ENCODE peak calls at places on chromosome 19, in five cellular contexts. One of them, this sample, is unnamed.

GRCh38 chr19:40594251-40594650 is 6.9 kb upstream of the LTBP4 start:
- DNase-seq in right cardiac atrium: no peak
- DNase-seq in spleen: no peak
- DNase-seq in H1: no peak
- DNase-seq in cardiac muscle cell: no peak
- DNase-seq in this sample: no peak

GRCh38 chr19:33410915-33411401 is 37.4 kb downstream of the CEBPG start:
- DNase-seq in spleen: no peak
- DNase-seq in cardiac muscle cell: no peak
- DNase-seq in H1: no peak
- DNase-seq in right cardiac atrium: peak; percentile 29
- DNase-seq in this sample: no peak

GRCh38 chr19:9796113-9796773 is 22.6 kb downstream of the FBXL12 start:
- DNase-seq in spleen: peak; percentile 91
- DNase-seq in H1: peak; percentile 68
- DNase-seq in cardiac muscle cell: peak; percentile 88
- DNase-seq in right cardiac atrium: peak; percentile 91
- DNase-seq in this sample: no peak

GRCh38 chr19:8478605-8479004 is 23.8 kb downstream of the PRAM1 start:
- DNase-seq in right cardiac atrium: no peak
- DNase-seq in spleen: no peak
- DNase-seq in cardiac muscle cell: no peak
- DNase-seq in H1: no peak
- DNase-seq in this sample: no peak

GRCh38 chr19:45771331-45771933 is 2.4 kb upstream of the SIX5 start:
- DNase-seq in spleen: no peak
- DNase-seq in right cardiac atrium: peak; percentile 77
- DNase-seq in cardiac muscle cell: no peak
- DNase-seq in H1: no peak
- DNase-seq in this sample: no peak

GRCh38 chr19:42255766-42256750 is 1.1 kb upstream of the ERF start:
- DNase-seq in H1: no peak
- DNase-seq in cardiac muscle cell: peak; percentile 61
- DNase-seq in spleen: peak; percentile 89
- DNase-seq in right cardiac atrium: peak; percentile 86
- DNase-seq in this sample: no peak

GRCh38 chr19:35224681-35225604 is 3.6 kb downstream of the FAM187B start:
- DNase-seq in right cardiac atrium: peak; percentile 45
- DNase-seq in cardiac muscle cell: no peak
- DNase-seq in spleen: peak; percentile 76
- DNase-seq in H1: no peak
- DNase-seq in this sample: no peak

GRCh38 chr19:11418518-11419506 is at the start of gene RGL3:
- DNase-seq in right cardiac atrium: peak; percentile 91
- DNase-seq in cardiac muscle cell: peak; percentile 68
- DNase-seq in H1: no peak
- DNase-seq in spleen: peak; percentile 82
- DNase-seq in this sample: peak; percentile 89

GRCh38 chr19:54431255-54431838 is 16.1 kb downstream of the TTYH1 start:
- DNase-seq in right cardiac atrium: peak; percentile 78
- DNase-seq in cardiac muscle cell: no peak
- DNase-seq in H1: no peak
- DNase-seq in spleen: no peak
- DNase-seq in this sample: no peak

GRCh38 chr19:10471909-10472308 is 31.2 kb downstream of the KEAP1 start:
- DNase-seq in H1: no peak
- DNase-seq in spleen: no peak
- DNase-seq in right cardiac atrium: no peak
- DNase-seq in cardiac muscle cell: peak; percentile 29
- DNase-seq in this sample: no peak

GRCh38 chr19:1650627-1651009 is 1.8 kb downstream of the TCF3 start:
- DNase-seq in H1: no peak
- DNase-seq in spleen: peak; percentile 73
- DNase-seq in cardiac muscle cell: peak; percentile 24
- DNase-seq in right cardiac atrium: no peak
- DNase-seq in this sample: no peak

GRCh38 chr19:54435551-54436016 is 13.4 kb upstream of the LENG8 start:
- DNase-seq in H1: no peak
- DNase-seq in spleen: no peak
- DNase-seq in right cardiac atrium: peak; percentile 57
- DNase-seq in cardiac muscle cell: no peak
- DNase-seq in this sample: no peak

GRCh38 chr19:13478576-13478975 is 27.7 kb downstream of the CACNA1A start:
- DNase-seq in H1: no peak
- DNase-seq in cardiac muscle cell: no peak
- DNase-seq in right cardiac atrium: no peak
- DNase-seq in spleen: no peak
- DNase-seq in this sample: no peak

GRCh38 chr19:1269065-1269477 is at the start of gene CIRBP:
- DNase-seq in right cardiac atrium: peak; percentile 100
- DNase-seq in cardiac muscle cell: peak; percentile 100
- DNase-seq in H1: peak; percentile 94
- DNase-seq in spleen: peak; percentile 100
- DNase-seq in this sample: no peak

GRCh38 chr19:40433391-40434216 is 7.8 kb upstream of the SERTAD1 start:
- DNase-seq in H1: no peak
- DNase-seq in spleen: peak; percentile 96
- DNase-seq in cardiac muscle cell: peak; percentile 93
- DNase-seq in right cardiac atrium: peak; percentile 95
- DNase-seq in this sample: no peak

GRCh38 chr19:11338569-11339253 is 746 bp downstream of the RAB3D start:
- DNase-seq in right cardiac atrium: peak; percentile 65
- DNase-seq in cardiac muscle cell: no peak
- DNase-seq in spleen: no peak
- DNase-seq in H1: no peak
- DNase-seq in this sample: no peak

GRCh38 chr19:45508931-45509691 is 1.8 kb downstream of the VASP start:
- DNase-seq in right cardiac atrium: peak; percentile 91
- DNase-seq in spleen: peak; percentile 95
- DNase-seq in H1: no peak
- DNase-seq in cardiac muscle cell: peak; percentile 76
- DNase-seq in this sample: no peak

DNA sequence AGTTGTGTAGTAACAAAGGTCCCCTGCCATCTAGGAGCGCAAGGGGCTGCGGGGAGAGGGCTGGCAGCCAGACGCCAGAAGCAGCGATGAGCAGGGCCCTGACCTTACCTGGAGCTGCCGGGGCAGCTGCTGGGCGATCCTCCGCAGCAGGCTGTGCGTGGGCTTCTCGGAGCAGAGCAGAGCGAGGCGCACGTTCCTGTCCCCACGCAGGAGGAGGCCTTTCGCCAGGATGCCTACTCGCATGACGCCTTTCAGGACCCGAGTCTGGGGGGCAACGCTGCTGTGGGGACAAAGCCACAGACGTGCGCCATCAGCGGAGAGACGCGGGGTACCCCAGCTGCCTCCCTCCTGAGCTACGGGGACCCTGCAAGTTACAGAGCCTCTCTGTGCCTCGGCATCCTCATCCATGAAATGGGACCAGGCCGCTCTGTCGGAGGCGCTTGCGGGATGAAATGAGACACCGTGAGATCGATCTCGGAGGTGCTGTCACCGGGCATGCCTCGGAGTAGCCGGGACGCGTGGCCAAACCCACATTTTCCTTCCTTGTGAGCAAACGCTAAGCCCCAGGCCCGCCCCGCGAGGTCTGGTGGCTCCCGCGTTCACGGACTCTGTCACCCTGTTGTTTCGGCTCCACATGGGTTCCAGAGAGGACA is 30.5 kb upstream of the MATK start:
- DNase-seq in cardiac muscle cell: no peak
- DNase-seq in right cardiac atrium: no peak
- DNase-seq in H1: no peak
- DNase-seq in spleen: no peak
- DNase-seq in this sample: no peak
- H3K4me1 ChIP-seq in cardiac muscle cell: peaks cover 4% of the 10 kb centered on the region
- H3K4me1 ChIP-seq in right cardiac atrium: peaks cover 4% of the 10 kb centered on the region
- H3K4me1 ChIP-seq in H1: no peaks in the 10 kb centered on the region
- H3K4me1 ChIP-seq in spleen: peaks cover 67% of the 10 kb centered on the region
- H3K4me1 ChIP-seq in this sample: no peaks in the 10 kb centered on the region

GRCh38 chr19:56831279-56831678 is 9.2 kb downstream of the PEG3 start:
- DNase-seq in H1: no peak
- DNase-seq in right cardiac atrium: no peak
- DNase-seq in spleen: no peak
- DNase-seq in cardiac muscle cell: no peak
- DNase-seq in this sample: no peak

GRCh38 chr19:56834564-56835375 is 5.8 kb downstream of the PEG3 start:
- DNase-seq in H1: no peak
- DNase-seq in right cardiac atrium: no peak
- DNase-seq in cardiac muscle cell: no peak
- DNase-seq in spleen: no peak
- DNase-seq in this sample: no peak

GRCh38 chr19:56829586-56829985 is 10.9 kb downstream of the PEG3 start:
- DNase-seq in right cardiac atrium: no peak
- DNase-seq in cardiac muscle cell: no peak
- DNase-seq in H1: no peak
- DNase-seq in spleen: no peak
- DNase-seq in this sample: no peak

GRCh38 chr19:56836059-56836458 is 4.5 kb downstream of the PEG3 start:
- DNase-seq in right cardiac atrium: no peak
- DNase-seq in cardiac muscle cell: no peak
- DNase-seq in H1: no peak
- DNase-seq in spleen: no peak
- DNase-seq in this sample: no peak

DNA sequence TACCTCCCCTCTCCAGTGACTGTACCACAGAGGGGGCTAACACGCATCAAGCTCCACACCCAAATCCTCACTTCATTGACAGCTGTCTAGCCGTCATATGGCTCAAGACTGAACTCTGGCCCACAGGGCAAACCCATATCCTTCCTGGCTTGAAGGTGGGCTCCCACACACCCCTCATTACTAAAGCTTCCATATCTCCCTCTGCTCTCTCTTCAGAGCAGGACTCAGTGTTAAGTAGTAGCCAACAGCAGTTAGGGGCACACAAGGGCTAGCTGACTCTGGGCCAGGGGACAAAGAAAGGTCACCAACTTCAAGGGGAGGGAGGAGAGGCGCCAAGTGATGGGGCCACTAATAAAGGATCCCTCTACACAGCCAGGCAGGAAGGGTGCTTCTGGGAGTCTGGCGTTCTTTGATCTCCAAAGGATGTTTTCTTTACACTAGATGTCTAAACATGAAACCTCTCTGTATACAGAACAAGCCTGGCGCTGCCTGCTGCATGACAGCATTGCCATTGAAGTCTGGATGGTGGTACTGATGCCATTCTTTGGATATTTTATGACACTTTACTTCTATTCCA is 8.1 kb downstream of the PEG3 start:
- DNase-seq in spleen: no peak
- DNase-seq in cardiac muscle cell: no peak
- DNase-seq in H1: no peak
- DNase-seq in right cardiac atrium: no peak
- DNase-seq in this sample: no peak
- H3K9me3 ChIP-seq in spleen: peaks cover 16% of the 10 kb centered on the region
- H3K9me3 ChIP-seq in cardiac muscle cell: no peaks in the 10 kb centered on the region
- H3K9me3 ChIP-seq in H1: peaks cover 74% of the 10 kb centered on the region
- H3K9me3 ChIP-seq in right cardiac atrium: no peaks in the 10 kb centered on the region
- H3K9me3 ChIP-seq in this sample: peaks cover 18% of the 10 kb centered on the region

GRCh38 chr19:38690832-38691231 is 43.4 kb downstream of the ACTN4 start:
- DNase-seq in right cardiac atrium: no peak
- DNase-seq in cardiac muscle cell: no peak
- DNase-seq in spleen: no peak
- DNase-seq in H1: no peak
- DNase-seq in this sample: no peak
- H3K4me1 ChIP-seq in right cardiac atrium: peaks cover 42% of the 10 kb centered on the region
- H3K4me1 ChIP-seq in cardiac muscle cell: peaks cover 26% of the 10 kb centered on the region
- H3K4me1 ChIP-seq in spleen: peaks cover 100% of the 10 kb centered on the region
- H3K4me1 ChIP-seq in H1: peaks cover 10% of the 10 kb centered on the region
- H3K4me1 ChIP-seq in this sample: peaks cover 6% of the 10 kb centered on the region

GRCh38 chr19:53147645-53148044 is 11.2 kb downstream of the ZNF347 start:
- DNase-seq in spleen: no peak
- DNase-seq in H1: no peak
- DNase-seq in right cardiac atrium: no peak
- DNase-seq in cardiac muscle cell: no peak
- DNase-seq in this sample: no peak
- H3K9me3 ChIP-seq in spleen: peaks cover 95% of the 10 kb centered on the region
- H3K9me3 ChIP-seq in H1: peaks cover 15% of the 10 kb centered on the region
- H3K9me3 ChIP-seq in right cardiac atrium: peaks cover 4% of the 10 kb centered on the region
- H3K9me3 ChIP-seq in cardiac muscle cell: no peaks in the 10 kb centered on the region
- H3K9me3 ChIP-seq in this sample: no peaks in the 10 kb centered on the region

DNA sequence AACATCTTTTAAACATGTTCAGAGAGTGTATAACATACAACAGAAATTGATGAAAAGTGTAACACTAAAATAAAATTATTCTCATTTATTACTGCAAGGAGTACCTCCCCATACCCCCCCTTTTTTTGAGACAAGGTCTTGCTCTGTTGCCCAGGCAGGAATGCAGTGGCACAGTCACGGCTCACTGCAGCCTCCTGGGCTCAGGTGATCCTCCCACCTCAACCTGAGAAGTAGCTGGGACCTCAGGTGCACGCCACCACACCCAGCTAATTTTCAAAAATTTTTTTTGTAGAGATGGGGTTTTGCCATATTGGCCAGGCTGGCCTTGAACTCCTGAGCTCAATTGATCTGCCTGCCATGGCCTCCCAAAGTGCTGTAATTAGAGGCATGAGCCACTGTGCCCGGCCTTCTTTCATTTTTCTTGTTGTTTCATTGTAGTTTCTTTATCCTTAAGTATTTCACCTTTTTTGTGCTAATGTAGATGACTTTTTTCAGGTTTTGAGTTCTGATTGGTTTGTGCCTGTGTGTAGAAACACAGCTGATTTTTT is 28.3 kb downstream of the GATAD2A start:
- DNase-seq in H1: no peak
- DNase-seq in right cardiac atrium: no peak
- DNase-seq in cardiac muscle cell: no peak
- DNase-seq in spleen: no peak
- DNase-seq in this sample: no peak
- H3K4me1 ChIP-seq in H1: no peaks in the 10 kb centered on the region
- H3K4me1 ChIP-seq in right cardiac atrium: peaks cover 28% of the 10 kb centered on the region
- H3K4me1 ChIP-seq in cardiac muscle cell: peaks cover 8% of the 10 kb centered on the region
- H3K4me1 ChIP-seq in spleen: peaks cover 98% of the 10 kb centered on the region
- H3K4me1 ChIP-seq in this sample: no peaks in the 10 kb centered on the region

DNA sequence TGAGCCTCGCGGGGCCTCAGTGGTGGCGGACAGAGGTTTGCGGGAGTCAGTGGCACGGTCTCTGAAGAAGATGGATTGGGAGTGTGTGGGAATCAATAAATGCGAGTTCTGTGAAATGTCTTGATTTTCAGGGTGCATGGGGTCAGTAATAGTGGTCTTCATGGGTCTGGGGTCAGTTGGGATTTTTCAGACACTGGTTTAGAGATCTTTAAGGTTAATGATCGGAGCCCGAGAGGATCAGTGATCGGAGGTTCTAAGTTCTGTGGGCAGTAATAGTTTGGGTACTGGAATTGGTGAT is 377 bp downstream of the ZNF793 start:
- DNase-seq in H1: no peak
- DNase-seq in cardiac muscle cell: no peak
- DNase-seq in right cardiac atrium: no peak
- DNase-seq in spleen: no peak
- DNase-seq in this sample: no peak
- H3K9me3 ChIP-seq in H1: peaks cover 2% of the 10 kb centered on the region
- H3K9me3 ChIP-seq in cardiac muscle cell: no peaks in the 10 kb centered on the region
- H3K9me3 ChIP-seq in right cardiac atrium: no peaks in the 10 kb centered on the region
- H3K9me3 ChIP-seq in spleen: peaks cover 66% of the 10 kb centered on the region
- H3K9me3 ChIP-seq in this sample: no peaks in the 10 kb centered on the region